ENCODE peak calls at places on chromosomes 2 and 18, in four cellular contexts. W, N, F and M are unnamed samples.
A peak's percentile ranks its signal among the peaks of the same experiment; 100 is the strongest.

GRCh38 chr18:74505776-74506175 is 9.6 kb downstream of the CNDP2 start:
- DNase-seq in W (no peak), N (no peak), F (no peak), M (no peak)

GRCh38 chr2:109110185-109110584 is 18.8 kb upstream of the SH3RF3 start:
- DNase-seq in F (peak; percentile 59), N (no peak), W (no peak), M (no peak)

GRCh38 chr2:2704380-2705093 is 373.5 kb upstream of the MYT1L start:
- DNase-seq in N (no peak), W (no peak), F (no peak), M (no peak)

GRCh38 chr2:199662245-199662644 is 188.7 kb downstream of the FTCDNL1 start:
- DNase-seq in W (no peak), N (no peak), F (no peak), M (no peak)

GRCh38 chr2:27724905-27725693 is 46.4 kb upstream of the MRPL33 start:
- DNase-seq in N (no peak), F (no peak), W (peak; percentile 84), M (no peak)

GRCh38 chr2:88831071-88831791 is 139.8 kb downstream of the RPIA start:
- DNase-seq in F (no peak), W (no peak), N (no peak), M (no peak)

GRCh38 chr2:240462073-240462703 is 26.7 kb downstream of the GPC1 start:
- DNase-seq in W (no peak), F (no peak), N (no peak), M (no peak)

GRCh38 chr2:15169326-15170038 is 391.7 kb downstream of the NBAS start:
- DNase-seq in N (no peak), W (peak; percentile 56), F (peak; percentile 50), M (no peak)

GRCh38 chr2:160429248-160430000 is 64.2 kb downstream of the RBMS1 start:
- DNase-seq in F (no peak), N (no peak), W (peak; percentile 52), M (no peak)

GRCh38 chr18:37537868-37538525 is 27.6 kb downstream of the CELF4 start:
- DNase-seq in W (peak; percentile 22), F (peak; percentile 91), N (no peak), M (no peak)

GRCh38 chr2:171086352-171087290 is 74.1 kb downstream of the TLK1 start:
- DNase-seq in W (peak; percentile 65), F (peak; percentile 46), N (peak; percentile 9), M (peak; percentile 34)

GRCh38 chr2:136358576-136358975 is 240.6 kb upstream of the CXCR4 start:
- DNase-seq in W (no peak), N (no peak), F (no peak), M (no peak)

GRCh38 chr18:2654828-2655152 is 736 bp upstream of the SMCHD1 start:
- DNase-seq in F (no peak), W (no peak), N (no peak), M (no peak)

GRCh38 chr2:235639387-235639786 is 145.5 kb downstream of the AGAP1 start:
- DNase-seq in N (no peak), W (no peak), F (peak; percentile 73), M (no peak)

GRCh38 chr2:120547662-120548061 is 188.0 kb upstream of the GLI2 start:
- DNase-seq in F (no peak), W (no peak), N (no peak), M (no peak)

GRCh38 chr2:216001201-216001600 is 12.2 kb downstream of the MREG start:
- DNase-seq in N (no peak), F (no peak), W (no peak), M (no peak)

GRCh38 chr2:62038980-62039771 is 133.7 kb downstream of the COMMD1 start:
- DNase-seq in F (no peak), N (peak; percentile 98), W (no peak), M (no peak)

GRCh38 chr2:105454801-105455485 is 56.1 kb upstream of the FHL2 start:
- DNase-seq in N (peak; percentile 1), W (peak; percentile 55), F (no peak), M (no peak)

GRCh38 chr2:66170681-66171234 is 264.2 kb upstream of the MEIS1 start:
- DNase-seq in N (no peak), F (no peak), W (no peak), M (no peak)

GRCh38 chr18:4074647-4075046 is 380.5 kb downstream of the DLGAP1 start:
- DNase-seq in W (no peak), N (no peak), F (no peak), M (no peak)

GRCh38 chr2:180385601-180386201 is 378.6 kb upstream of the CWC22 start:
- DNase-seq in N (no peak), F (no peak), W (no peak), M (no peak)

GRCh38 chr18:64073956-64074355 is 74.9 kb downstream of the LINC00305 start:
- DNase-seq in N (no peak), W (no peak), F (no peak), M (no peak)

GRCh38 chr18:78768655-78769501 is 210.7 kb upstream of the SALL3 start:
- DNase-seq in W (no peak), F (no peak), N (no peak), M (no peak)

GRCh38 chr2:169806586-169806985 is 7.9 kb downstream of the SSB start:
- DNase-seq in F (no peak), N (no peak), W (no peak), M (no peak)

GRCh38 chr2:25709349-25709748 is 36.0 kb upstream of the DTNB start:
- DNase-seq in N (no peak), F (no peak), W (no peak), M (no peak)

GRCh38 chr2:25710750-25711149 is 37.4 kb upstream of the DTNB start:
- DNase-seq in F (no peak), W (no peak), N (no peak), M (no peak)

GRCh38 chr2:25714740-25715139 is 41.4 kb upstream of the DTNB start:
- DNase-seq in F (no peak), N (no peak), W (no peak), M (no peak)

GRCh38 chr2:25712455-25712854 is 39.1 kb upstream of the DTNB start:
- DNase-seq in N (no peak), F (no peak), W (no peak), M (no peak)

DNA sequence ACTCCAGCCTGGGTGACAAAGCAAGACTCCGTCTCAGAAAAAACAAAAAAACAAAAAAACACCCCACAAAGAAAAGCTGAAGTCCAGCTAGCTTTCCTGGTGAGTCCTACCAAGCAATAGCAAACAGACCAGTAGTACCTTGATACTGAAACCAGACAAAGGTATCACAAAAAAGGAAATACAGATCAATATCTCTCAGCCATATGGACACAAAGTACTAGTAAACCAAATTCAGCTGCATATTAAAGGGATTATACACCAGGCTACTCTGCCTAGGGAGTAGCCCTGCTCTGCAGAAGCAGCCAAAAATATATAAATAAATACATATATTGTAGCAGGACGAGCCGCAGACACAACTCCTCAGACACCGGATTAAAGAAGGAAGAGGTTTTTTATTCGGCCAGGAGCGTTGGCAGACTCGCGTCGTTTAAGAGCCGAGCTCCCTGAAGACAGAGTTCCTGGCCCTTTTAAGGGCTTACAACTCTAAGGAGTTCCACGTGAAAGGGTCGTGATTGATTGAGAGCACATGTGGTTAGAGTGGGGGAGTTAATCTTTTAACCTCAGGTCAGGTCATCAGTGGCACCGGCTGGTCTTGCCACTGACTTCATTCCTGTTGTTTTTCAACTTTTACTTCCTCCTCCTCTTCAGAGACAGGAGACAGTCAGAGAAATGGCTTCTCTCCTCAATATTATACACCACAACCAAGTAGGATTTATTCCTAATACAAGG is 38.4 kb upstream of the DTNB start:
- DNase-seq in W (no peak), F (no peak), N (peak; percentile 27), M (no peak)
- H2AFZ ChIP-seq in W (no peak overlapping the region), F (no peak overlapping the region), N (peak overlapping the region; percentile 16), M (no peak overlapping the region)

DNA sequence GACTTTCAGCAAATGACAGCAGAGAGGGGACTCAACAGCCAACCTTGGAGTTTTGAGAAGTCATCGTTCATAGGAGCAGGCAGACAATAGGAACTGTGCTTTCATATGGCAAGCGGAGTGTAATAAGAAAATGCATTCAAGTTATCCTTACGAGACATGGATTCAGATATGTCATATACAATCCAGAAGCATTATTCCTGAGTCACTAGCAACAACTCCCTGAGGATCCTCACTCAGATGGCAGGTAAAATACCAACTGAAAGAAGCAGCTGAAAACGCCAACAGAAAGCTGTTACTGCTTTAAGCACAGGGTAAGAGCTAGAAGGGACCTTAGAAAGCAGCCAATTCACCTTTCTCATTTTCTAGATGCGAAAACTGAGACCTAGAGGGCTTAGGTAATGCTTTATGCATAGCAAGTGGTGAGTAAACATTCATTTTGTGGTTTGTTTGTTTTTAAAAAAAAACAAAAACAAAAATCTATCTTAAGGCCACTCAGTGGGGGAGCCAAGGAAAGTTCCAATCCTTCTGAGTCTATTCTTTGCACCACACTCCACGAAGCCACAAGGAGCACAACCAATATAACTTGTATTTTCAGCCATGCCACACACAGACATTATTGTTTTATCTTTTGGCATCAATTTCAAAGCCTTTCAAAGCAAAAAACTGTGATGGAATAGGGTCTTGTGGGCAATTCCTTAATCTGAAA is 89.1 kb upstream of the RIOK3 start:
- DNase-seq in F (no peak), N (no peak), W (no peak), M (no peak)
- TF ChIP-seq EP300 in F (no peak), N (no peak), W (no peak), M (no peak)

DNA sequence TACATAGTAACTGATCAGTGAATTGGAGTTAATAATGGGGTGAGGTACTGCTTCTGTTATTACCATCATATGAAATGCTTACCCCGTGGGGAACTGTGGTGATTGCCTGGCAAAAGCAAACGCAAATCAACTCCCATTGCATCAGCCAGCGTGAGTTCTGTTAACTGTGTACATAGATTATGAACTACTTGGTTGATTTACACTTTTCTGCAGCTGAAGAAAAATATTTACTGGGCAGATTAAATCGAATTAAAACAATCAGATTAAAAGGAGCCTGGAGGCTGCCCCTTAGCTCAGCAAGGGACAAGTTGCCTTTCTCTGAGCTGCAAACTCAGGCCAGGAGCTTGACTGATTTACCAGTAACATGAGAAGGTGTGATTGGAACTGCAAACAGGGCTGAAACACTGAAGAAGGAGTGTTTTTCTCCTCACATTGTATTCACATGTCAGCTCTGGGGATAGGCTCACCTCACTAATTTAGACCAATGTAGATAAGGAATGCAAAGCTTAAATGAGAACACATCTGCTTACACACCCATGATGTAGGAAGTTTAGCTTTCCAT is 220.1 kb downstream of the OSR1 start:
- DNase-seq in F (no peak), W (no peak), N (no peak), M (no peak)
- H3K4me1 ChIP-seq in F (peaks cover 30% of the 10 kb centered on the region), W (peaks cover 19% of the 10 kb centered on the region), N (no peaks in the 10 kb centered on the region), M (peaks cover 7% of the 10 kb centered on the region)

GRCh38 chr2:43033466-43034241 is 192.8 kb downstream of the ZFP36L2 start:
- DNase-seq in F (no peak), N (no peak), W (no peak), M (no peak)

GRCh38 chr2:43032894-43033270 is 193.5 kb downstream of the ZFP36L2 start:
- DNase-seq in W (no peak), F (no peak), N (no peak), M (no peak)

GRCh38 chr2:43032248-43032893 is 194.0 kb downstream of the ZFP36L2 start:
- DNase-seq in F (no peak), N (no peak), W (no peak), M (no peak)

GRCh38 chr2:43030551-43031025 is 195.8 kb downstream of the ZFP36L2 start:
- DNase-seq in N (no peak), W (no peak), F (no peak), M (no peak)

GRCh38 chr2:43031471-43032224 is 194.8 kb downstream of the ZFP36L2 start:
- DNase-seq in W (no peak), N (no peak), F (no peak), M (no peak)
- H2AFZ ChIP-seq in W (no peak overlapping the region), N (no peak overlapping the region), F (no peak overlapping the region), M (peak overlapping the region; percentile 94)